ENCODE peak calls at places on chromosomes 16 and 17, in six cellular contexts. J, H, G, P, Z and B are unnamed samples.

GRCh38 chr17:74037320-74037719 is 166.2 kb upstream of the RPL38 start:
- DNase-seq in G (no peak), J (peak), P (no peak), Z (peak), H (peak), B (no peak)

GRCh38 chr17:15303293-15303692 is 38.1 kb downstream of the TEKT3 start:
- DNase-seq in G (no peak), J (no peak), H (no peak), P (no peak), Z (no peak), B (no peak)

GRCh38 chr17:65022751-65023421 is 33.7 kb downstream of the GNA13 start:
- DNase-seq in Z (no peak), P (no peak), H (peak), G (no peak), J (peak), B (no peak)

GRCh38 chr17:41998497-41998896 is 18.7 kb downstream of the DNAJC7 start:
- DNase-seq in G (no peak), Z (no peak), J (no peak), H (no peak), P (no peak), B (no peak)

GRCh38 chr16:27073733-27074132 is 7.0 kb downstream of the C16orf82 start:
- DNase-seq in H (no peak), G (peak), P (no peak), J (no peak), Z (no peak), B (no peak)

GRCh38 chr17:42918902-42919521 is 18.4 kb downstream of the G6PC1 start:
- DNase-seq in P (no peak), J (no peak), H (no peak), G (no peak), Z (no peak), B (no peak)

GRCh38 chr17:1627219-1627986 is 1.2 kb downstream of the SLC43A2 start:
- DNase-seq in Z (peak), H (no peak), P (no peak), G (no peak), J (no peak), B (no peak)

GRCh38 chr17:78442648-78443128 is 64.2 kb downstream of the PGS1 start:
- DNase-seq in H (no peak), P (no peak), J (peak), Z (no peak), G (peak), B (peak)

GRCh38 chr17:48002920-48003685 is 32.2 kb downstream of the CDK5RAP3 start:
- DNase-seq in P (no peak), H (peak), J (no peak), G (no peak), Z (no peak), B (no peak)